ENCODE peak calls at places on chromosomes 12 and 14, in five cellular contexts. One of them, this sample, is unnamed.

GRCh38 chr12:6570264-6570887 is 2.3 kb upstream of the NOP2 start:
- DNase-seq in H54: peak
- DNase-seq in ELR: peak
- DNase-seq in stomach: peak
- DNase-seq in uterus: no peak
- DNase-seq in this sample: no peak

GRCh38 chr12:122687091-122687490 is 16.1 kb downstream of the HCAR2 start:
- DNase-seq in H54: no peak
- DNase-seq in ELR: no peak
- DNase-seq in stomach: peak
- DNase-seq in uterus: no peak
- DNase-seq in this sample: no peak

GRCh38 chr12:51661199-51661598 is 70.2 kb downstream of the SCN8A start:
- DNase-seq in H54: peak
- DNase-seq in ELR: no peak
- DNase-seq in stomach: no peak
- DNase-seq in uterus: no peak
- DNase-seq in this sample: no peak

GRCh38 chr12:90936230-90937005 is 18.6 kb downstream of the CCER1 start:
- DNase-seq in H54: no peak
- DNase-seq in ELR: no peak
- DNase-seq in stomach: no peak
- DNase-seq in uterus: no peak
- DNase-seq in this sample: no peak

GRCh38 chr12:71024827-71025226 is 104.3 kb upstream of the PTPRR start:
- DNase-seq in H54: no peak
- DNase-seq in ELR: no peak
- DNase-seq in stomach: no peak
- DNase-seq in uterus: no peak
- DNase-seq in this sample: no peak

GRCh38 chr14:91363776-91364523 is 53.7 kb downstream of the CCDC88C start:
- DNase-seq in H54: no peak
- DNase-seq in ELR: no peak
- DNase-seq in stomach: no peak
- DNase-seq in uterus: no peak
- DNase-seq in this sample: no peak

GRCh38 chr14:55514819-55515470 is 65.1 kb upstream of the KTN1 start:
- DNase-seq in H54: no peak
- DNase-seq in ELR: peak
- DNase-seq in stomach: no peak
- DNase-seq in uterus: no peak
- DNase-seq in this sample: no peak

GRCh38 chr14:60161176-60162107 is 3.8 kb downstream of the DHRS7 start:
- DNase-seq in H54: no peak
- DNase-seq in ELR: no peak
- DNase-seq in stomach: no peak
- DNase-seq in uterus: no peak
- DNase-seq in this sample: peak

GRCh38 chr12:85626782-85627171 is 209.4 kb downstream of the RASSF9 start:
- DNase-seq in H54: no peak
- DNase-seq in ELR: no peak
- DNase-seq in stomach: no peak
- DNase-seq in uterus: no peak
- DNase-seq in this sample: no peak

GRCh38 chr12:112010415-112011344 is 2.3 kb downstream of the TMEM116 start:
- DNase-seq in H54: no peak
- DNase-seq in ELR: no peak
- DNase-seq in stomach: no peak
- DNase-seq in uterus: no peak
- DNase-seq in this sample: no peak

GRCh38 chr12:91204416-91204815 is 21.8 kb upstream of the DCN start:
- DNase-seq in H54: no peak
- DNase-seq in ELR: no peak
- DNase-seq in stomach: no peak
- DNase-seq in uterus: no peak
- DNase-seq in this sample: no peak

GRCh38 chr14:59398841-59399240 is 66.3 kb downstream of the GPR135 start:
- DNase-seq in H54: no peak
- DNase-seq in ELR: no peak
- DNase-seq in stomach: no peak
- DNase-seq in uterus: no peak
- DNase-seq in this sample: no peak

GRCh38 chr14:34354556-34354955 is 107.5 kb downstream of the SPTSSA start:
- DNase-seq in H54: no peak
- DNase-seq in ELR: no peak
- DNase-seq in stomach: no peak
- DNase-seq in uterus: no peak
- DNase-seq in this sample: no peak

GRCh38 chr12:71846322-71846940 is 6.9 kb downstream of the TBC1D15 start:
- DNase-seq in H54: no peak
- DNase-seq in ELR: peak
- DNase-seq in stomach: no peak
- DNase-seq in uterus: no peak
- DNase-seq in this sample: no peak

GRCh38 chr12:31560516-31560915 is 30.4 kb downstream of the DENND5B start:
- DNase-seq in H54: no peak
- DNase-seq in ELR: no peak
- DNase-seq in stomach: no peak
- DNase-seq in uterus: no peak
- DNase-seq in this sample: no peak

GRCh38 chr12:67758119-67758873 is 109.8 kb downstream of the DYRK2 start:
- DNase-seq in H54: no peak
- DNase-seq in ELR: no peak
- DNase-seq in stomach: no peak
- DNase-seq in uterus: no peak
- DNase-seq in this sample: no peak

GRCh38 chr14:21556378-21557083 is 23.3 kb downstream of the OR10G3 start:
- DNase-seq in H54: no peak
- DNase-seq in ELR: no peak
- DNase-seq in stomach: no peak
- DNase-seq in uterus: no peak
- DNase-seq in this sample: no peak

GRCh38 chr12:95922231-95922630 is 20.2 kb downstream of the CCDC38 start:
- DNase-seq in H54: no peak
- DNase-seq in ELR: peak
- DNase-seq in stomach: no peak
- DNase-seq in uterus: no peak
- DNase-seq in this sample: no peak

GRCh38 chr12:115213538-115213961 is 529.6 kb upstream of the TBX3 start:
- DNase-seq in H54: no peak
- DNase-seq in ELR: no peak
- DNase-seq in stomach: no peak
- DNase-seq in uterus: no peak
- DNase-seq in this sample: no peak

GRCh38 chr14:87492556-87492955 is 500.4 kb downstream of the GALC start:
- DNase-seq in H54: no peak
- DNase-seq in ELR: no peak
- DNase-seq in stomach: no peak
- DNase-seq in uterus: no peak
- DNase-seq in this sample: no peak

GRCh38 chr12:54658306-54659264 is 10.4 kb upstream of the DCD start:
- DNase-seq in H54: peak
- DNase-seq in ELR: peak
- DNase-seq in stomach: peak
- DNase-seq in uterus: no peak
- DNase-seq in this sample: no peak

GRCh38 chr12:56521590-56522371 is at the start of gene RBMS2:
- DNase-seq in H54: peak
- DNase-seq in ELR: peak
- DNase-seq in stomach: peak
- DNase-seq in uterus: peak
- DNase-seq in this sample: peak

GRCh38 chr12:79407671-79408622 is 282.8 kb downstream of the PAWR start:
- DNase-seq in H54: no peak
- DNase-seq in ELR: peak
- DNase-seq in stomach: peak
- DNase-seq in uterus: peak
- DNase-seq in this sample: peak

GRCh38 chr14:93971635-93972027 is 4.7 kb downstream of the ASB2 start:
- DNase-seq in H54: no peak
- DNase-seq in ELR: no peak
- DNase-seq in stomach: no peak
- DNase-seq in uterus: no peak
- DNase-seq in this sample: no peak

GRCh38 chr12:53990311-53991076 is 5.5 kb downstream of the HOXC10 start:
- DNase-seq in H54: no peak
- DNase-seq in ELR: no peak
- DNase-seq in stomach: no peak
- DNase-seq in uterus: no peak
- DNase-seq in this sample: no peak

GRCh38 chr12:11812558-11813421 is 163.3 kb downstream of the ETV6 start:
- DNase-seq in H54: no peak
- DNase-seq in ELR: no peak
- DNase-seq in stomach: no peak
- DNase-seq in uterus: no peak
- DNase-seq in this sample: no peak

This sample was measured in ovary.